ENCODE peak calls at places on chromosomes 13 and 19, in nine cellular contexts. One of them, this sample, is unnamed.

GRCh38 chr19:11073568-11073967 is 15.7 kb upstream of the LDLR start:
- DNase-seq in fibroblast of mammary gland: no peak
- DNase-seq in cardiac muscle cell: no peak
- DNase-seq in heart right ventricle: no peak
- DNase-seq in progenitor cell of endocrine pancreas: no peak
- DNase-seq in H9: no peak
- DNase-seq in uterus: no peak
- DNase-seq in kidney epithelial cell: no peak
- DNase-seq in left lung: no peak
- DNase-seq in this sample: no peak

GRCh38 chr13:28558567-28558966 is 63.6 kb upstream of the FLT1 start:
- DNase-seq in uterus: no peak
- DNase-seq in H9: no peak
- DNase-seq in left lung: no peak
- DNase-seq in kidney epithelial cell: no peak
- DNase-seq in cardiac muscle cell: no peak
- DNase-seq in progenitor cell of endocrine pancreas: no peak
- DNase-seq in fibroblast of mammary gland: peak; percentile 29
- DNase-seq in heart right ventricle: peak; percentile 48
- DNase-seq in this sample: no peak

GRCh38 chr19:49681830-49682229 is 4.8 kb downstream of the PRMT1 start:
- DNase-seq in cardiac muscle cell: no peak
- DNase-seq in heart right ventricle: no peak
- DNase-seq in uterus: no peak
- DNase-seq in progenitor cell of endocrine pancreas: no peak
- DNase-seq in H9: no peak
- DNase-seq in kidney epithelial cell: no peak
- DNase-seq in left lung: no peak
- DNase-seq in fibroblast of mammary gland: no peak
- DNase-seq in this sample: no peak

GRCh38 chr19:27775395-27775794 is 1437.6 kb downstream of the UQCRFS1 start:
- DNase-seq in left lung: no peak
- DNase-seq in heart right ventricle: no peak
- DNase-seq in H9: peak; percentile 16
- DNase-seq in progenitor cell of endocrine pancreas: no peak
- DNase-seq in uterus: no peak
- DNase-seq in kidney epithelial cell: no peak
- DNase-seq in fibroblast of mammary gland: no peak
- DNase-seq in cardiac muscle cell: no peak
- DNase-seq in this sample: no peak

GRCh38 chr13:27952931-27953670 is 16.0 kb downstream of the CDX2 start:
- DNase-seq in heart right ventricle: no peak
- DNase-seq in fibroblast of mammary gland: no peak
- DNase-seq in uterus: no peak
- DNase-seq in kidney epithelial cell: no peak
- DNase-seq in left lung: no peak
- DNase-seq in cardiac muscle cell: no peak
- DNase-seq in H9: no peak
- DNase-seq in progenitor cell of endocrine pancreas: no peak
- DNase-seq in this sample: no peak

GRCh38 chr19:21084343-21084742 is 2.3 kb downstream of the ZNF714 start:
- DNase-seq in uterus: no peak
- DNase-seq in heart right ventricle: no peak
- DNase-seq in H9: no peak
- DNase-seq in cardiac muscle cell: no peak
- DNase-seq in left lung: no peak
- DNase-seq in fibroblast of mammary gland: peak; percentile 88
- DNase-seq in progenitor cell of endocrine pancreas: no peak
- DNase-seq in kidney epithelial cell: peak; percentile 77
- DNase-seq in this sample: no peak

GRCh38 chr13:36713842-36714241 is 40.0 kb downstream of the SERTM1 start:
- DNase-seq in uterus: no peak
- DNase-seq in H9: no peak
- DNase-seq in cardiac muscle cell: no peak
- DNase-seq in kidney epithelial cell: no peak
- DNase-seq in progenitor cell of endocrine pancreas: no peak
- DNase-seq in heart right ventricle: no peak
- DNase-seq in left lung: no peak
- DNase-seq in fibroblast of mammary gland: peak; percentile 61
- DNase-seq in this sample: no peak

GRCh38 chr19:42121666-42122069 is 10.6 kb downstream of the POU2F2 start:
- DNase-seq in heart right ventricle: peak; percentile 47
- DNase-seq in fibroblast of mammary gland: peak; percentile 78
- DNase-seq in cardiac muscle cell: no peak
- DNase-seq in progenitor cell of endocrine pancreas: no peak
- DNase-seq in uterus: no peak
- DNase-seq in kidney epithelial cell: no peak
- DNase-seq in H9: no peak
- DNase-seq in left lung: peak; percentile 91
- DNase-seq in this sample: peak; percentile 56

GRCh38 chr13:114099918-114100445 is 32.4 kb downstream of the RASA3 start:
- DNase-seq in progenitor cell of endocrine pancreas: no peak
- DNase-seq in H9: peak; percentile 91
- DNase-seq in left lung: peak; percentile 76
- DNase-seq in uterus: peak; percentile 27
- DNase-seq in cardiac muscle cell: peak; percentile 62
- DNase-seq in kidney epithelial cell: no peak
- DNase-seq in heart right ventricle: no peak
- DNase-seq in fibroblast of mammary gland: peak; percentile 65
- DNase-seq in this sample: peak; percentile 17

GRCh38 chr13:33869005-33869404 is 51.1 kb downstream of the RFC3 start:
- DNase-seq in fibroblast of mammary gland: no peak
- DNase-seq in cardiac muscle cell: no peak
- DNase-seq in heart right ventricle: no peak
- DNase-seq in progenitor cell of endocrine pancreas: no peak
- DNase-seq in left lung: no peak
- DNase-seq in kidney epithelial cell: peak; percentile 50
- DNase-seq in H9: no peak
- DNase-seq in uterus: no peak
- DNase-seq in this sample: no peak

GRCh38 chr13:42354246-42355117 is 82.5 kb downstream of the AKAP11 start:
- DNase-seq in fibroblast of mammary gland: peak; percentile 76
- DNase-seq in kidney epithelial cell: peak; percentile 21
- DNase-seq in heart right ventricle: no peak
- DNase-seq in H9: no peak
- DNase-seq in cardiac muscle cell: peak; percentile 33
- DNase-seq in progenitor cell of endocrine pancreas: no peak
- DNase-seq in uterus: no peak
- DNase-seq in left lung: no peak
- DNase-seq in this sample: no peak
- TF ChIP-seq CTCF in fibroblast of mammary gland: peak; percentile 24
- TF ChIP-seq CTCF in kidney epithelial cell: no peak
- TF ChIP-seq CTCF in heart right ventricle: no peak
- TF ChIP-seq CTCF in H9: peak; percentile 23
- TF ChIP-seq CTCF in cardiac muscle cell: peak; percentile 40
- TF ChIP-seq CTCF in progenitor cell of endocrine pancreas: no peak
- TF ChIP-seq CTCF in uterus: no peak
- TF ChIP-seq CTCF in left lung: no peak
- TF ChIP-seq CTCF in this sample: no peak

GRCh38 chr13:88979465-88980180 is 1308.5 kb downstream of the SLITRK5 start:
- DNase-seq in kidney epithelial cell: no peak
- DNase-seq in fibroblast of mammary gland: no peak
- DNase-seq in cardiac muscle cell: peak; percentile 30
- DNase-seq in H9: no peak
- DNase-seq in heart right ventricle: peak; percentile 21
- DNase-seq in progenitor cell of endocrine pancreas: no peak
- DNase-seq in left lung: no peak
- DNase-seq in uterus: no peak
- DNase-seq in this sample: no peak
- TF ChIP-seq CTCF in kidney epithelial cell: no peak
- TF ChIP-seq CTCF in fibroblast of mammary gland: no peak
- TF ChIP-seq CTCF in cardiac muscle cell: no peak
- TF ChIP-seq CTCF in H9: no peak
- TF ChIP-seq CTCF in heart right ventricle: no peak
- TF ChIP-seq CTCF in progenitor cell of endocrine pancreas: no peak
- TF ChIP-seq CTCF in left lung: peak; percentile 10
- TF ChIP-seq CTCF in uterus: no peak
- TF ChIP-seq CTCF in this sample: peak; percentile 37

GRCh38 chr19:4191044-4191443 is 8.6 kb downstream of the ANKRD24 start:
- DNase-seq in heart right ventricle: no peak
- DNase-seq in cardiac muscle cell: no peak
- DNase-seq in kidney epithelial cell: no peak
- DNase-seq in fibroblast of mammary gland: no peak
- DNase-seq in left lung: no peak
- DNase-seq in uterus: no peak
- DNase-seq in progenitor cell of endocrine pancreas: no peak
- DNase-seq in H9: no peak
- DNase-seq in this sample: no peak
- TF ChIP-seq CTCF in heart right ventricle: no peak
- TF ChIP-seq CTCF in cardiac muscle cell: no peak
- TF ChIP-seq CTCF in kidney epithelial cell: no peak
- TF ChIP-seq CTCF in fibroblast of mammary gland: no peak
- TF ChIP-seq CTCF in left lung: no peak
- TF ChIP-seq CTCF in uterus: no peak
- TF ChIP-seq CTCF in progenitor cell of endocrine pancreas: no peak
- TF ChIP-seq CTCF in H9: no peak
- TF ChIP-seq CTCF in this sample: no peak

GRCh38 chr13:31012285-31013024 is 80.0 kb downstream of the TEX26 start:
- DNase-seq in cardiac muscle cell: peak; percentile 17
- DNase-seq in heart right ventricle: no peak
- DNase-seq in fibroblast of mammary gland: peak; percentile 47
- DNase-seq in kidney epithelial cell: no peak
- DNase-seq in uterus: no peak
- DNase-seq in left lung: no peak
- DNase-seq in H9: peak; percentile 37
- DNase-seq in progenitor cell of endocrine pancreas: no peak
- DNase-seq in this sample: no peak
- TF ChIP-seq CTCF in cardiac muscle cell: peak; percentile 56
- TF ChIP-seq CTCF in heart right ventricle: no peak
- TF ChIP-seq CTCF in fibroblast of mammary gland: peak; percentile 61
- TF ChIP-seq CTCF in kidney epithelial cell: peak; percentile 47
- TF ChIP-seq CTCF in uterus: peak; percentile 38
- TF ChIP-seq CTCF in left lung: no peak
- TF ChIP-seq CTCF in H9: peak; percentile 53
- TF ChIP-seq CTCF in progenitor cell of endocrine pancreas: peak; percentile 34
- TF ChIP-seq CTCF in this sample: no peak

DNA sequence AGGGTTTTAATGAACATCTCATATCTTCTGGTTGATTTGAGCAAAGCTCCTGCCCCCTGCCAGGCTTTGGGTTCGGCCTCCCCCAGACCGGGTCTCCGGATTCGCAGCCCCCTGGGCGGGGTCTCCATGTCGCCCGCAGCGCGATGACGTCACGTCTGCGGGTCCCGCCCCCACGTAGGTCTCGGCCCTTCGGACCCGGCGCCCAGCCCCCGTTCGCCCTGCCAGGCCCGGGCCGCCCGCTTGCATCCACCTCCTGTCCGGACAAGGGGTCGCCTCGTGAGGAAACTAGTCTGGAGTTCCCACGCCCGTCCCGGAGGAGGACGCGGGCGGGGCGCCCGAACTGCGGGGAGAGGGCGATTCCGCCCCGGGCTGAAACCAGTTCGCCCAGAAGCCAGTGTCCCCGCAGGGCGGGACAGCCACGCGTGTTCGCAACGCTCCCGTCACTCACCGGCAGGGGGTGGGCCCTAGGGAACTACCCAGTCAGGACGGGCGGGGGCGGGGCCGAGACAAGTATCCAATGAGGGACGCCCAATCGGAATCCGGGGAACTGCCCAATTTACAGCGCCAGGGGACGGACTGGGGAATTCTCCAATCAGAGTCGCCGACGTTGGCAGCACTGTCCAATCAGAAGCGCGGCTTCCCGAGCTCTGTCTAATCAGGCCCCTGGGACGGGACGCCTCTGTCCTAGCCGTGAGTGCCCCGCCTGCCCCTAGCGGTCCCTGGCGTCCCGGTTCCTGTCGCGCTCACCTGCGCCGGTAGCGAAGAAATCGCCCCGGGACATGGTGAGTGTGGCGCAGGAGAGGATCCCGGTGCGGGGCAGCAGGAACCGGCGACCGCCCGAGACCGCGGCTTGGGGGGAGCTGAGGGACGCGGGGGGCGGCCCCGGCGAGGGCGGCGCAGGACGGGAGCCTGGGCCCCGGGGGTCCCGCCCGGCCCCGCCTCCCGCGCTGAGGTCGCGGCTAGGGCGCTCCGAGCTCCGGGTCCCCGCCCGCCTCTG is at the start of gene ZNF555:
- DNase-seq in heart right ventricle: peak; percentile 100
- DNase-seq in uterus: peak; percentile 99
- DNase-seq in H9: peak; percentile 99
- DNase-seq in left lung: peak; percentile 96
- DNase-seq in kidney epithelial cell: peak; percentile 93
- DNase-seq in cardiac muscle cell: peak; percentile 99
- DNase-seq in fibroblast of mammary gland: peak; percentile 99
- DNase-seq in progenitor cell of endocrine pancreas: peak; percentile 98
- DNase-seq in this sample: peak; percentile 96
- TF ChIP-seq CTCF in heart right ventricle: peak; percentile 38
- TF ChIP-seq CTCF in uterus: peak; percentile 50
- TF ChIP-seq CTCF in H9: peak; percentile 63
- TF ChIP-seq CTCF in left lung: peak; percentile 49
- TF ChIP-seq CTCF in kidney epithelial cell: peak; percentile 40
- TF ChIP-seq CTCF in cardiac muscle cell: peak; percentile 20
- TF ChIP-seq CTCF in fibroblast of mammary gland: peak; percentile 20
- TF ChIP-seq CTCF in progenitor cell of endocrine pancreas: peak; percentile 61
- TF ChIP-seq CTCF in this sample: peak; percentile 47

This sample was measured in natural killer cell.